ENCODE peak calls at places on chromosomes 2 and 18, in five cellular contexts. S is epithelial cell of proximal tubule, B is ELR, W is K562, A is amygdala. M is an unnamed sample.

GRCh38 chr2:38722271-38723115 is 28.7 kb downstream of the SRSF7 start:
- DNase-seq in B (no peak), S (no peak), A (no peak), W (no peak), M (no peak)

GRCh38 chr2:164620873-164621760 is at the start of gene GRB14:
- DNase-seq in S (no peak), A (no peak), W (no peak), B (peak), M (peak)

GRCh38 chr2:233544079-233544690 is 22.4 kb downstream of the USP40 start:
- DNase-seq in B (no peak), A (no peak), S (peak), W (no peak), M (no peak)

GRCh38 chr2:66507673-66508127 is 72.8 kb downstream of the MEIS1 start:
- DNase-seq in S (no peak), W (no peak), A (no peak), B (no peak), M (no peak)

GRCh38 chr18:48550101-48550729 is 11.4 kb downstream of the CTIF start:
- DNase-seq in A (no peak), S (no peak), W (no peak), B (no peak), M (no peak)

GRCh38 chr2:45685299-45685698 is 33.8 kb downstream of the PRKCE start:
- DNase-seq in W (no peak), S (no peak), B (no peak), A (no peak), M (no peak)

GRCh38 chr2:74349889-74350288 is 6.7 kb upstream of the SLC4A5 start:
- DNase-seq in W (no peak), S (no peak), B (no peak), A (no peak), M (no peak)

GRCh38 chr2:100703744-100704143 is 116.2 kb upstream of the NPAS2 start:
- DNase-seq in A (no peak), S (no peak), B (no peak), W (no peak), M (no peak)

GRCh38 chr2:29164101-29164846 is 49.1 kb downstream of the CLIP4 start:
- DNase-seq in W (no peak), B (no peak), A (no peak), S (no peak), M (no peak)

GRCh38 chr2:19801367-19802087 is 100.3 kb downstream of the TTC32 start:
- DNase-seq in B (peak), W (no peak), S (peak), A (no peak), M (peak)

GRCh38 chr2:150165988-150166965 is 321.2 kb downstream of the RND3 start:
- DNase-seq in W (peak), B (no peak), A (peak), S (no peak), M (peak)

GRCh38 chr2:191666733-191667132 is 11.2 kb upstream of the NABP1 start:
- DNase-seq in B (peak), S (no peak), A (no peak), W (peak), M (no peak)

GRCh38 chr2:190881074-190881479 is 456 bp downstream of the GLS start:
- DNase-seq in S (no peak), B (no peak), W (no peak), A (no peak), M (no peak)

GRCh38 chr2:56580242-56580641 is 396.5 kb downstream of the CCDC85A start:
- DNase-seq in B (peak), W (no peak), A (no peak), S (no peak), M (peak)

GRCh38 chr2:194104687-194105086 is 1552.3 kb upstream of the SLC39A10 start:
- DNase-seq in W (no peak), A (no peak), B (no peak), S (no peak), M (no peak)

GRCh38 chr2:2025803-2026202 is 281.5 kb upstream of the PXDN start:
- DNase-seq in S (no peak), A (no peak), B (no peak), W (no peak), M (no peak)